ENCODE peak calls at places on chromosomes 1 and 21, in ten cellular contexts. U is AG04450; Z is fibroblast of lung; A is stomach; K is pancreas; L is HL-60; M is heart left ventricle; N is MM.1S; F is CD8-positive, alpha-beta T cell; P is endothelial cell of umbilical vein. G is an unnamed sample. For H3K27me3, the result is how much of the 10 kb centered on the place peaks cover.

GRCh38 chr1:40783001-40783905 is at the start of gene KCNQ4:
- DNase-seq in U (no peak), Z (peak), A (peak), K (peak), L (peak), M (peak), N (no peak), F (no peak), P (no peak), G (no peak)

GRCh38 chr1:15947382-15948090 is 28.4 kb downstream of the ZBTB17 start:
- DNase-seq in U (no peak), Z (no peak), A (no peak), K (no peak), L (no peak), M (no peak), N (no peak), F (no peak), P (no peak), G (no peak)

GRCh38 chr1:222369991-222370910 is 177.7 kb downstream of the HHIPL2 start:
- DNase-seq in U (peak), Z (peak), A (no peak), K (no peak), L (no peak), M (no peak), N (no peak), F (no peak), P (no peak), G (peak)

GRCh38 chr1:12174789-12175455 is 8.1 kb downstream of the TNFRSF1B start:
- DNase-seq in U (no peak), Z (no peak), A (no peak), K (no peak), L (no peak), M (peak), N (no peak), F (peak), P (peak), G (no peak)

GRCh38 chr1:91400133-91400725 is 4.4 kb downstream of the HFM1 start:
- DNase-seq in U (no peak), Z (no peak), A (no peak), K (no peak), L (no peak), M (no peak), N (no peak), F (no peak), P (no peak), G (peak)

GRCh38 chr1:55974714-55975441 is 604.5 kb downstream of the PLPP3 start:
- DNase-seq in U (peak), Z (peak), A (no peak), K (no peak), L (no peak), M (no peak), N (no peak), F (no peak), P (peak), G (no peak)

GRCh38 chr1:201085902-201086735 is 26.1 kb downstream of the CACNA1S start:
- DNase-seq in U (no peak), Z (peak), A (peak), K (peak), L (peak), M (peak), N (peak), F (peak), P (peak), G (peak)

GRCh38 chr1:19798486-19799232 is 1.1 kb downstream of the TMCO4 start:
- DNase-seq in U (no peak), Z (no peak), A (no peak), K (no peak), L (no peak), M (no peak), N (no peak), F (no peak), P (no peak), G (no peak)

GRCh38 chr1:202182040-202182877 is 11.3 kb upstream of the LGR6 start:
- DNase-seq in U (no peak), Z (no peak), A (no peak), K (no peak), L (no peak), M (no peak), N (no peak), F (no peak), P (no peak), G (no peak)

GRCh38 chr1:147700042-147700711 is 29.9 kb upstream of the ACP6 start:
- DNase-seq in U (peak), Z (peak), A (peak), K (peak), L (peak), M (peak), N (peak), F (peak), P (peak), G (peak)

GRCh38 chr1:212531267-212531666 is 77.3 kb upstream of the ATF3 start:
- DNase-seq in U (no peak), Z (no peak), A (no peak), K (no peak), L (no peak), M (no peak), N (no peak), F (no peak), P (no peak), G (no peak)

GRCh38 chr1:8705104-8705503 is 112.3 kb downstream of the RERE start:
- DNase-seq in U (no peak), Z (no peak), A (no peak), K (no peak), L (no peak), M (no peak), N (peak), F (no peak), P (no peak), G (no peak)

GRCh38 chr1:115314765-115315164 is 23.3 kb downstream of the NGF start:
- DNase-seq in U (peak), Z (peak), A (no peak), K (no peak), L (no peak), M (no peak), N (no peak), F (no peak), P (no peak), G (peak)

GRCh38 chr21:42361286-42361685 is 5.0 kb downstream of the TFF1 start:
- DNase-seq in U (no peak), Z (no peak), A (no peak), K (no peak), L (no peak), M (no peak), N (no peak), F (no peak), P (no peak), G (no peak)

GRCh38 chr1:31297273-31298247 is 728 bp downstream of the ZCCHC17 start:
- DNase-seq in U (no peak), Z (peak), A (no peak), K (no peak), L (peak), M (no peak), N (no peak), F (no peak), P (peak), G (peak)

GRCh38 chr1:61149010-61149860 is 66.9 kb downstream of the NFIA start:
- DNase-seq in U (no peak), Z (no peak), A (no peak), K (no peak), L (no peak), M (no peak), N (no peak), F (no peak), P (no peak), G (peak)

GRCh38 chr21:19122371-19122770 is 718.8 kb upstream of the TMPRSS15 start:
- DNase-seq in U (no peak), Z (no peak), A (no peak), K (no peak), L (no peak), M (no peak), N (no peak), F (no peak), P (no peak), G (no peak)

GRCh38 chr1:180211156-180211859 is 18.8 kb upstream of the LHX4 start:
- DNase-seq in U (no peak), Z (no peak), A (no peak), K (no peak), L (no peak), M (no peak), N (no peak), F (no peak), P (no peak), G (no peak)

GRCh38 chr1:44049839-44050238 is 18.6 kb upstream of the SLC6A9 start:
- DNase-seq in U (peak), Z (peak), A (no peak), K (no peak), L (no peak), M (no peak), N (no peak), F (no peak), P (peak), G (peak)

DNA sequence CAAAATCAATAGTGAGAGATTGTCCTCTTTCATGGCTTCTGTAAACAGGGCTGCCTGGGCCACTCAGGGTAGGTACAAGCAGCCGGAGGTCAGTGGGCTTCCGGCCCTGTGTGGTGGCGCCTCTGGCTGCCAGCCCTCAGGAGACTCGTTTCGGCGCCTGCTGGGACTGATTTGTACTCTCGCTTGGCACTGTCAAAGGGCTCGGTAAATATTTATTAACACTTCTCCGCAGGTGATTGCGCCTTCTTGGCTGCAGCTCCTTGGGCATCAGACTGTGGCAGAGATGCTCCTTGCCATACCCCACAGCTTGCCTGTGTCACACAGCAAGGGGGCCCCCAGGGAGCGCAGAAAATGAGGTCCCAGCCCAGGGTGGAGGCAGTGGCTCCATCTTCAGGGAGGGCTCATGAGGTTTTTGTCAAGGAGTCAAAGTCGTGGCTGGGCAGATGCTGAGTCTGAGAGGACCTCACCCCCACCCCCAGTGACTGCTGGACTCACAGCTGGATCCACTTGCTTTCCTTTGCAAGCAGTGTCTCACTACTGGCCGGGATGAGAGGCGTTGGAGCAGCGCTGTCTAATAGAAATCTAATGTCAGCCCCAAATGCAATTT is 262.5 kb downstream of the GRIK3 start:
- DNase-seq in U (no peak), Z (no peak), A (no peak), K (no peak), L (no peak), M (no peak), N (no peak), F (no peak), P (no peak), G (no peak)
- H3K27me3 ChIP-seq in U (under half), Z (under half), A (half or more), K (under half), L (under half), M (half or more), N (half or more), F (under half), P (under half), G (under half)

GRCh38 chr1:18676431-18676830 is 45.8 kb downstream of the PAX7 start:
- DNase-seq in U (no peak), Z (no peak), A (no peak), K (no peak), L (no peak), M (no peak), N (no peak), F (no peak), P (no peak), G (no peak)

GRCh38 chr1:18686540-18686939 is 55.9 kb downstream of the PAX7 start:
- DNase-seq in U (no peak), Z (no peak), A (no peak), K (no peak), L (no peak), M (no peak), N (no peak), F (peak), P (no peak), G (no peak)

GRCh38 chr1:18684306-18684705 is 53.7 kb downstream of the PAX7 start:
- DNase-seq in U (no peak), Z (no peak), A (no peak), K (no peak), L (no peak), M (no peak), N (no peak), F (no peak), P (no peak), G (no peak)

GRCh38 chr1:18681423-18681835 is 50.8 kb downstream of the PAX7 start:
- DNase-seq in U (no peak), Z (peak), A (no peak), K (no peak), L (peak), M (no peak), N (peak), F (no peak), P (no peak), G (peak)

GRCh38 chr1:18682375-18682774 is 51.7 kb downstream of the PAX7 start:
- DNase-seq in U (no peak), Z (no peak), A (no peak), K (no peak), L (no peak), M (no peak), N (no peak), F (no peak), P (no peak), G (no peak)
- TF ChIP-seq CTCF in U (no peak), Z (no peak), A (no peak), K (no peak), L (no peak), M (no peak), N (no peak), F (no peak), P (no peak), G (no peak)

DNA sequence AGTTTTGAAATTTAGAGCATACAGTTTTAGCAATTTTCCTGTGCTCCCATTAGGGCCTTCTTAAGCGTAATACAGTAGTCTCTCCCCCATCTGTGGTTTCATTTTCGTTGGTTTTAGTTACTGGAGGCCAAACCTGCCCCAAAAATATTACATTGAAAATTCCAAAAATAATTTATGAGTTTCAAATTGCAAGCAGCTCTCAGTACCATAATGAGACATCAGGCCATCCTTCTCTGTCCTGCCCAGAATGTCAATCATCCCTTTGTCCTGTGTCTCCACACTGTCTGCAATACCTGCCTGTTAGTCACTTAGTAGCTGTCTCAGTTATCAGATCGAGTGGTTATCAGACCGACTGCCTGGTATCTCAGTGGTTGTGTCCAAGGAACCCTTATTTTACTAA is 45.4 kb downstream of the ADSS2 start:
- DNase-seq in U (no peak), Z (no peak), A (no peak), K (no peak), L (no peak), M (no peak), N (peak), F (no peak), P (no peak), G (no peak)
- H3K4me3 ChIP-seq in U (no peak), Z (no peak), A (no peak), K (no peak), L (no peak), M (no peak), N (peak), F (no peak), P (no peak), G (no peak)

GRCh38 chr1:38777464-38777957 is 82.1 kb downstream of the RRAGC start:
- DNase-seq in U (no peak), Z (no peak), A (no peak), K (no peak), L (no peak), M (no peak), N (no peak), F (no peak), P (no peak), G (no peak)

GRCh38 chr1:38780133-38780532 is 79.4 kb downstream of the RRAGC start:
- DNase-seq in U (no peak), Z (no peak), A (no peak), K (no peak), L (no peak), M (no peak), N (peak), F (no peak), P (no peak), G (no peak)

GRCh38 chr1:38778051-38778450 is 81.5 kb downstream of the RRAGC start:
- DNase-seq in U (no peak), Z (no peak), A (no peak), K (no peak), L (no peak), M (no peak), N (no peak), F (no peak), P (no peak), G (no peak)

GRCh38 chr1:38778521-38778920 is 81.1 kb downstream of the RRAGC start:
- DNase-seq in U (no peak), Z (no peak), A (no peak), K (no peak), L (no peak), M (no peak), N (no peak), F (no peak), P (no peak), G (no peak)

GRCh38 chr1:38779491-38779890 is 80.1 kb downstream of the RRAGC start:
- DNase-seq in U (no peak), Z (no peak), A (no peak), K (no peak), L (no peak), M (no peak), N (no peak), F (no peak), P (no peak), G (no peak)
- H3K27me3 ChIP-seq in U (under half), Z (under half), A (under half), K (under half), L (under half), M (half or more), N (under half), F (under half), P (under half), G (under half)

G was measured in bronchial epithelial cell.